ENCODE peak calls at places on chromosomes 5 and 9, in five cellular contexts. R is lower leg skin, Y is transverse colon, E is stomach, G is IMR-90. V is an unnamed sample.

GRCh38 chr9:34956648-34957047 is 1.4 kb upstream of the PHF24 start:
- DNase-seq in Y (no peak), E (no peak), R (no peak), G (no peak), V (no peak)

GRCh38 chr9:82057805-82058204 is 69.2 kb downstream of the SPATA31D1 start:
- DNase-seq in E (no peak), G (no peak), R (no peak), Y (no peak), V (no peak)

GRCh38 chr5:99141534-99142135 is 212.8 kb upstream of the CHD1 start:
- DNase-seq in Y (no peak), E (no peak), G (no peak), R (no peak), V (peak)

GRCh38 chr5:113246371-113246870 is 188.4 kb downstream of the TSSK1B start:
- DNase-seq in G (no peak), R (no peak), E (no peak), Y (no peak), V (no peak)

GRCh38 chr9:76732341-76732958 is 31.8 kb upstream of the PCA3 start:
- DNase-seq in G (no peak), Y (no peak), E (no peak), R (no peak), V (no peak)

GRCh38 chr5:134273642-134274361 is 47.9 kb upstream of the PPP2CA start:
- DNase-seq in R (peak), E (no peak), G (no peak), Y (no peak), V (no peak)

GRCh38 chr9:36970007-36970888 is 63.8 kb downstream of the PAX5 start:
- DNase-seq in R (peak), E (no peak), Y (no peak), G (no peak), V (no peak)

GRCh38 chr5:38782185-38782584 is 63.6 kb upstream of the OSMR start:
- DNase-seq in G (no peak), R (no peak), E (no peak), Y (no peak), V (no peak)

GRCh38 chr9:72396247-72397091 is 31.5 kb upstream of the ZFAND5 start:
- DNase-seq in Y (no peak), R (no peak), G (peak), E (no peak), V (peak)

GRCh38 chr5:33439905-33440481 is 772 bp upstream of the TARS1 start:
- DNase-seq in R (no peak), Y (no peak), E (no peak), G (no peak), V (no peak)

GRCh38 chr5:119353686-119354366 is 2.0 kb upstream of the TNFAIP8 start:
- DNase-seq in E (no peak), R (no peak), G (no peak), Y (no peak), V (no peak)

GRCh38 chr5:107704686-107705389 is 34.1 kb upstream of the EFNA5 start:
- DNase-seq in R (no peak), Y (no peak), E (no peak), G (no peak), V (no peak)

GRCh38 chr9:137028281-137029057 is 432 bp upstream of the ABCA2 start:
- DNase-seq in E (peak), G (peak), Y (peak), R (no peak), V (peak)

GRCh38 chr9:122125891-122126331 is 32.8 kb upstream of the TTLL11 start:
- DNase-seq in R (no peak), G (peak), Y (no peak), E (no peak), V (peak)

GRCh38 chr5:160382361-160382760 is 11.9 kb upstream of the C1QTNF2 start:
- DNase-seq in G (no peak), E (no peak), R (no peak), Y (no peak), V (no peak)

GRCh38 chr9:133054966-133055365 is 6.8 kb upstream of the CEL start:
- DNase-seq in G (peak), Y (no peak), R (no peak), E (no peak), V (no peak)

GRCh38 chr5:133071983-133072531 is 20.2 kb downstream of the HSPA4 start:
- DNase-seq in G (no peak), E (no peak), R (no peak), Y (no peak), V (no peak)

GRCh38 chr9:104747565-104748358 is at the start of gene NIPSNAP3A:
- DNase-seq in R (peak), Y (peak), E (peak), G (peak), V (peak)
- TF ChIP-seq POLR2A in R (no peak), Y (peak), E (no peak), G (peak), V (peak)

GRCh38 chr9:128067898-128068655 is at the start of gene SLC25A25:
- DNase-seq in E (peak), G (peak), Y (peak), R (peak), V (peak)
- TF ChIP-seq POLR2A in E (no peak), G (peak), Y (peak), R (no peak), V (peak)

GRCh38 chr5:179623906-179624741 is 653 bp upstream of the HNRNPH1 start:
- DNase-seq in Y (peak), R (peak), G (peak), E (no peak), V (peak)
- TF ChIP-seq POLR2A in Y (no peak), R (no peak), G (peak), E (no peak), V (peak)

GRCh38 chr9:27569406-27569805 is 3.9 kb downstream of the C9orf72 start:
- DNase-seq in E (no peak), R (no peak), Y (no peak), G (no peak), V (no peak)

GRCh38 chr9:27573699-27574265 is 501 bp upstream of the C9orf72 start:
- DNase-seq in E (peak), G (peak), Y (peak), R (peak), V (peak)

GRCh38 chr9:27572036-27572435 is 1.2 kb downstream of the C9orf72 start:
- DNase-seq in G (no peak), R (no peak), E (no peak), Y (no peak), V (no peak)

GRCh38 chr9:27572918-27573698 is at the start of gene C9orf72:
- DNase-seq in R (peak), G (peak), E (peak), Y (peak), V (peak)

GRCh38 chr9:27572566-27572917 is 739 bp downstream of the C9orf72 start:
- DNase-seq in R (no peak), E (peak), G (no peak), Y (peak), V (no peak)
- TF ChIP-seq POLR2A in R (no peak), E (peak), G (no peak), Y (no peak), V (no peak)

DNA sequence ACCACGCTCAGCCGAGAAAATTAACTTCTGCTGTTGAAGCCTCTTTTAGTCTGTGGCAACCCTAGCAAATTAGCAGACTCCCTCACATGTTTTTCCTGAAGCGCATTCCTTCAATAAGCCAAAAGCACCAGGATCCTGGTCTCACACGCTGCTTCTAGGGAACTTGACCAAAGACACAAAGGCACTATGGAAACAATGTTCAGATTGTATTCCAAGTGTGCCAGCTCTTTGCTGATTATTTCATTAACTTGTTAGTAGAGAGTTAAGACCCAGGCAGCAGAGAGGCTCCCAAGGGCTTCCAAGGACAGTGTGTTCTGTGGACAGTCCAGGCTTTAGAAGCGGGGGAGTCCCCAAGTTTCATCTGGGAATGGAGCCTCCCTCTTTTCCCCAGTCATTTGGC is 94.4 kb upstream of the BASP1 start:
- DNase-seq in R (no peak), Y (no peak), G (no peak), E (peak), V (no peak)
- TF ChIP-seq POLR2A in R (no peak), Y (no peak), G (no peak), E (no peak), V (no peak)